ENCODE peak calls at places on chromosome 19, in six cellular contexts. One of them, this sample, is unnamed.
A peak's percentile ranks its signal among the peaks of the same experiment; 100 is the strongest.

GRCh38 chr19:36482876-36483275 is 6.5 kb downstream of the ZNF566 start:
- DNase-seq in islet precursor cell: no peak
- DNase-seq in activated CD8-positive, alpha-beta T cell treated with anti-CD3 and anti-CD28 coated beads, Interleukin-2, amount 10 ng/mL, durations not matched to agents 7 days and 5 days: no peak
- DNase-seq in stimulated activated CD4-positive, alpha-beta T cell treated with anti-CD3 and anti-CD28 coated beads, Interleukin-12 subunit alpha, Interleukin-12 subunit beta, amount 100 ng/mL, for 4 hours: no peak
- DNase-seq in posterior vena cava: no peak
- DNase-seq in H54: no peak
- DNase-seq in this sample: no peak

GRCh38 chr19:53389591-53390377 is 5.2 kb upstream of the ZNF765 start:
- DNase-seq in islet precursor cell: no peak
- DNase-seq in activated CD8-positive, alpha-beta T cell treated with anti-CD3 and anti-CD28 coated beads, Interleukin-2, amount 10 ng/mL, durations not matched to agents 7 days and 5 days: no peak
- DNase-seq in stimulated activated CD4-positive, alpha-beta T cell treated with anti-CD3 and anti-CD28 coated beads, Interleukin-12 subunit alpha, Interleukin-12 subunit beta, amount 100 ng/mL, for 4 hours: no peak
- DNase-seq in posterior vena cava: no peak
- DNase-seq in H54: no peak
- DNase-seq in this sample: no peak

GRCh38 chr19:35874392-35874930 is 6.1 kb downstream of the APLP1 start:
- DNase-seq in islet precursor cell: no peak
- DNase-seq in activated CD8-positive, alpha-beta T cell treated with anti-CD3 and anti-CD28 coated beads, Interleukin-2, amount 10 ng/mL, durations not matched to agents 7 days and 5 days: no peak
- DNase-seq in stimulated activated CD4-positive, alpha-beta T cell treated with anti-CD3 and anti-CD28 coated beads, Interleukin-12 subunit alpha, Interleukin-12 subunit beta, amount 100 ng/mL, for 4 hours: no peak
- DNase-seq in posterior vena cava: no peak
- DNase-seq in H54: no peak
- DNase-seq in this sample: no peak

GRCh38 chr19:52190679-52191293 is 934 bp downstream of the PPP2R1A start:
- DNase-seq in islet precursor cell: peak; percentile 66
- DNase-seq in activated CD8-positive, alpha-beta T cell treated with anti-CD3 and anti-CD28 coated beads, Interleukin-2, amount 10 ng/mL, durations not matched to agents 7 days and 5 days: peak; percentile 29
- DNase-seq in stimulated activated CD4-positive, alpha-beta T cell treated with anti-CD3 and anti-CD28 coated beads, Interleukin-12 subunit alpha, Interleukin-12 subunit beta, amount 100 ng/mL, for 4 hours: no peak
- DNase-seq in posterior vena cava: no peak
- DNase-seq in H54: no peak
- DNase-seq in this sample: no peak

GRCh38 chr19:18090545-18091216 is 3.9 kb upstream of the IL12RB1 start:
- DNase-seq in islet precursor cell: no peak
- DNase-seq in activated CD8-positive, alpha-beta T cell treated with anti-CD3 and anti-CD28 coated beads, Interleukin-2, amount 10 ng/mL, durations not matched to agents 7 days and 5 days: no peak
- DNase-seq in stimulated activated CD4-positive, alpha-beta T cell treated with anti-CD3 and anti-CD28 coated beads, Interleukin-12 subunit alpha, Interleukin-12 subunit beta, amount 100 ng/mL, for 4 hours: no peak
- DNase-seq in posterior vena cava: no peak
- DNase-seq in H54: peak; percentile 62
- DNase-seq in this sample: no peak

GRCh38 chr19:13920940-13921744 is 15.1 kb downstream of the CC2D1A start:
- DNase-seq in islet precursor cell: no peak
- DNase-seq in activated CD8-positive, alpha-beta T cell treated with anti-CD3 and anti-CD28 coated beads, Interleukin-2, amount 10 ng/mL, durations not matched to agents 7 days and 5 days: peak; percentile 52
- DNase-seq in stimulated activated CD4-positive, alpha-beta T cell treated with anti-CD3 and anti-CD28 coated beads, Interleukin-12 subunit alpha, Interleukin-12 subunit beta, amount 100 ng/mL, for 4 hours: no peak
- DNase-seq in posterior vena cava: no peak
- DNase-seq in H54: peak; percentile 56
- DNase-seq in this sample: peak; percentile 53

GRCh38 chr19:54391589-54392061 is 23.6 kb upstream of the TTYH1 start:
- DNase-seq in islet precursor cell: no peak
- DNase-seq in activated CD8-positive, alpha-beta T cell treated with anti-CD3 and anti-CD28 coated beads, Interleukin-2, amount 10 ng/mL, durations not matched to agents 7 days and 5 days: no peak
- DNase-seq in stimulated activated CD4-positive, alpha-beta T cell treated with anti-CD3 and anti-CD28 coated beads, Interleukin-12 subunit alpha, Interleukin-12 subunit beta, amount 100 ng/mL, for 4 hours: no peak
- DNase-seq in posterior vena cava: no peak
- DNase-seq in H54: no peak
- DNase-seq in this sample: no peak

GRCh38 chr19:57239982-57240310 is 486 bp upstream of the ZNF805 start:
- DNase-seq in islet precursor cell: no peak
- DNase-seq in activated CD8-positive, alpha-beta T cell treated with anti-CD3 and anti-CD28 coated beads, Interleukin-2, amount 10 ng/mL, durations not matched to agents 7 days and 5 days: no peak
- DNase-seq in stimulated activated CD4-positive, alpha-beta T cell treated with anti-CD3 and anti-CD28 coated beads, Interleukin-12 subunit alpha, Interleukin-12 subunit beta, amount 100 ng/mL, for 4 hours: no peak
- DNase-seq in posterior vena cava: no peak
- DNase-seq in H54: no peak
- DNase-seq in this sample: no peak

GRCh38 chr19:11387154-11388034 is 3.3 kb upstream of the EPOR start:
- DNase-seq in islet precursor cell: no peak
- DNase-seq in activated CD8-positive, alpha-beta T cell treated with anti-CD3 and anti-CD28 coated beads, Interleukin-2, amount 10 ng/mL, durations not matched to agents 7 days and 5 days: no peak
- DNase-seq in stimulated activated CD4-positive, alpha-beta T cell treated with anti-CD3 and anti-CD28 coated beads, Interleukin-12 subunit alpha, Interleukin-12 subunit beta, amount 100 ng/mL, for 4 hours: no peak
- DNase-seq in posterior vena cava: no peak
- DNase-seq in H54: no peak
- DNase-seq in this sample: no peak

GRCh38 chr19:46756544-46756888 is 10.3 kb upstream of the STRN4 start:
- DNase-seq in islet precursor cell: peak; percentile 50
- DNase-seq in activated CD8-positive, alpha-beta T cell treated with anti-CD3 and anti-CD28 coated beads, Interleukin-2, amount 10 ng/mL, durations not matched to agents 7 days and 5 days: peak; percentile 33
- DNase-seq in stimulated activated CD4-positive, alpha-beta T cell treated with anti-CD3 and anti-CD28 coated beads, Interleukin-12 subunit alpha, Interleukin-12 subunit beta, amount 100 ng/mL, for 4 hours: no peak
- DNase-seq in posterior vena cava: peak; percentile 80
- DNase-seq in H54: no peak
- DNase-seq in this sample: no peak

GRCh38 chr19:56670961-56671612 is 470 bp downstream of the ZNF835 start:
- DNase-seq in islet precursor cell: no peak
- DNase-seq in activated CD8-positive, alpha-beta T cell treated with anti-CD3 and anti-CD28 coated beads, Interleukin-2, amount 10 ng/mL, durations not matched to agents 7 days and 5 days: no peak
- DNase-seq in stimulated activated CD4-positive, alpha-beta T cell treated with anti-CD3 and anti-CD28 coated beads, Interleukin-12 subunit alpha, Interleukin-12 subunit beta, amount 100 ng/mL, for 4 hours: no peak
- DNase-seq in posterior vena cava: no peak
- DNase-seq in H54: no peak
- DNase-seq in this sample: no peak

GRCh38 chr19:48481191-48481500 is 12.0 kb downstream of the CYTH2 start:
- DNase-seq in islet precursor cell: no peak
- DNase-seq in activated CD8-positive, alpha-beta T cell treated with anti-CD3 and anti-CD28 coated beads, Interleukin-2, amount 10 ng/mL, durations not matched to agents 7 days and 5 days: no peak
- DNase-seq in stimulated activated CD4-positive, alpha-beta T cell treated with anti-CD3 and anti-CD28 coated beads, Interleukin-12 subunit alpha, Interleukin-12 subunit beta, amount 100 ng/mL, for 4 hours: no peak
- DNase-seq in posterior vena cava: no peak
- DNase-seq in H54: no peak
- DNase-seq in this sample: no peak

GRCh38 chr19:36745870-36746269 is 26.7 kb downstream of the ZNF850 start:
- DNase-seq in islet precursor cell: no peak
- DNase-seq in activated CD8-positive, alpha-beta T cell treated with anti-CD3 and anti-CD28 coated beads, Interleukin-2, amount 10 ng/mL, durations not matched to agents 7 days and 5 days: no peak
- DNase-seq in stimulated activated CD4-positive, alpha-beta T cell treated with anti-CD3 and anti-CD28 coated beads, Interleukin-12 subunit alpha, Interleukin-12 subunit beta, amount 100 ng/mL, for 4 hours: no peak
- DNase-seq in posterior vena cava: no peak
- DNase-seq in H54: no peak
- DNase-seq in this sample: no peak